ENCODE peak calls at places on chromosomes 1 and 21, in ten cellular contexts. I is activated naive CD4-positive, alpha-beta T cell treated with anti-CD3 and anti-CD28 coated beads, Interleukin-2, amount 50 U/mL, for 16 hours; K is activated naive CD8-positive, alpha-beta T cell treated with anti-CD3 and anti-CD28 coated beads, Interleukin-2, amount 50 U/mL, for 24 hours; C is NCI-H2107; A is mesenchymal stem cell; H is progenitor cell of endocrine pancreas; B is PC-9; M is T-helper 1 cell; W is H54; V is astrocyte of the spinal cord. L is an unnamed sample.

GRCh38 chr1:6653651-6654290 is 29.1 kb downstream of the THAP3 start:
- DNase-seq in I (no peak), H (no peak), V (no peak), W (no peak), K (no peak), A (no peak), C (no peak), B (no peak), M (no peak), L (no peak)

GRCh38 chr1:20233394-20233793 is 47.1 kb upstream of the PLA2G2C start:
- DNase-seq in V (peak), W (no peak), A (peak), C (no peak), B (no peak), H (no peak), I (no peak), K (no peak), M (no peak), L (peak)

GRCh38 chr1:209102120-209102519 is 481.4 kb upstream of the CAMK1G start:
- DNase-seq in W (no peak), C (no peak), I (no peak), M (no peak), H (no peak), A (no peak), B (no peak), K (no peak), V (no peak), L (no peak)

GRCh38 chr1:50970927-50971582 is 1.0 kb downstream of the CDKN2C start:
- DNase-seq in V (peak), A (peak), W (no peak), H (no peak), I (no peak), B (no peak), C (no peak), K (no peak), M (no peak), L (no peak)

GRCh38 chr1:77007675-77008074 is 140.4 kb downstream of the ST6GALNAC5 start:
- DNase-seq in K (no peak), V (no peak), M (no peak), A (no peak), W (no peak), B (no peak), C (no peak), I (no peak), H (no peak), L (no peak)

GRCh38 chr1:117093870-117094621 is 27.5 kb downstream of the TRIM45 start:
- DNase-seq in B (peak), H (no peak), I (peak), W (peak), V (peak), A (peak), M (no peak), K (peak), C (peak), L (peak)

GRCh38 chr1:36771678-36772284 is 262.5 kb downstream of the GRIK3 start:
- DNase-seq in W (no peak), A (no peak), V (no peak), K (no peak), B (no peak), C (no peak), M (no peak), I (no peak), H (peak), L (no peak)

GRCh38 chr1:224178894-224179293 is 4.1 kb upstream of the DEGS1 start:
- DNase-seq in H (no peak), B (no peak), A (no peak), I (no peak), W (no peak), K (no peak), V (no peak), C (no peak), M (no peak), L (no peak)

GRCh38 chr1:222370911-222371717 is 176.8 kb downstream of the HHIPL2 start:
- DNase-seq in H (no peak), B (peak), C (no peak), V (peak), I (no peak), A (peak), K (no peak), M (no peak), W (peak), L (peak)

GRCh38 chr1:34186741-34187494 is 10.2 kb downstream of the C1orf94 start:
- DNase-seq in K (no peak), W (peak), V (no peak), I (no peak), C (no peak), A (no peak), H (no peak), B (no peak), M (no peak), L (no peak)

GRCh38 chr1:179706339-179706941 is 36.7 kb upstream of the FAM163A start:
- DNase-seq in V (peak), I (peak), K (peak), C (no peak), W (peak), B (peak), A (peak), M (no peak), H (peak), L (peak)

GRCh38 chr1:64469121-64469520 is 808 bp upstream of the CACHD1 start:
- DNase-seq in H (no peak), K (no peak), W (no peak), C (no peak), B (no peak), V (no peak), I (no peak), M (no peak), A (no peak), L (no peak)

GRCh38 chr1:2210084-2210653 is 15.6 kb upstream of the FAAP20 start:
- DNase-seq in B (no peak), V (no peak), W (no peak), M (no peak), I (no peak), C (no peak), K (no peak), A (no peak), H (no peak), L (no peak)

GRCh38 chr1:228650141-228650540 is 85.1 kb upstream of the RHOU start:
- DNase-seq in B (no peak), H (peak), M (no peak), V (no peak), A (no peak), C (no peak), K (peak), W (no peak), I (no peak), L (no peak)

GRCh38 chr1:231750296-231750695 is 123.7 kb downstream of the DISC1 start:
- DNase-seq in H (no peak), W (no peak), I (no peak), V (no peak), A (no peak), C (no peak), K (no peak), M (no peak), B (no peak), L (no peak)

GRCh38 chr21:46184625-46185555 is 631 bp upstream of the SPATC1L start:
- DNase-seq in K (peak), B (peak), V (peak), W (peak), M (no peak), A (peak), C (no peak), I (peak), H (peak), L (no peak)